ENCODE peak calls at places on chromosomes 3 and 15, in ten cellular contexts. U is stimulated activated naive CD8-positive, alpha-beta T cell treated with anti-CD3 and anti-CD28 coated beads, Interleukin-15, Interleukin-2, amounts not matched to agents 100 U/mL and 50 U/mL, for 24 hours; G is WTC11; P is putamen; B is islet precursor cell; I is NCI-H226; W is sciatic nerve; E is NCI-H1092; R is endothelial cell; A is cardiac muscle cell. V is an unnamed sample.

GRCh38 chr15:71708741-71709140 is 101.6 kb upstream of the NR2E3 start:
- DNase-seq in U (no peak), G (no peak), P (no peak), B (no peak), I (no peak), W (peak; percentile 78), E (no peak), R (no peak), A (peak; percentile 30), V (no peak)

GRCh38 chr3:150135321-150135721 is 164.6 kb upstream of the PFN2 start:
- DNase-seq in U (no peak), G (no peak), P (no peak), B (no peak), I (no peak), W (no peak), E (no peak), R (no peak), A (no peak), V (no peak)

GRCh38 chr15:76718863-76719262 is 186.3 kb downstream of the SCAPER start:
- DNase-seq in U (no peak), G (no peak), P (no peak), B (no peak), I (no peak), W (no peak), E (no peak), R (no peak), A (no peak), V (no peak)

GRCh38 chr15:99059010-99059981 is 45.6 kb upstream of the SYNM start:
- DNase-seq in U (peak; percentile 70), G (peak; percentile 76), P (peak; percentile 61), B (peak; percentile 98), I (peak; percentile 85), W (peak; percentile 89), E (peak; percentile 26), R (peak; percentile 88), A (peak; percentile 91), V (no peak)

GRCh38 chr3:12884104-12884742 is 42.9 kb upstream of the RPL32 start:
- DNase-seq in U (no peak), G (no peak), P (peak; percentile 54), B (no peak), I (no peak), W (no peak), E (no peak), R (no peak), A (peak; percentile 17), V (no peak)

GRCh38 chr15:58545307-58546065 is 113.7 kb downstream of the LIPC start:
- DNase-seq in U (peak; percentile 54), G (no peak), P (no peak), B (peak; percentile 50), I (no peak), W (no peak), E (no peak), R (no peak), A (no peak), V (no peak)

GRCh38 chr3:111747490-111747889 is 111.6 kb upstream of the PHLDB2 start:
- DNase-seq in U (no peak), G (no peak), P (no peak), B (no peak), I (peak; percentile 45), W (no peak), E (no peak), R (no peak), A (no peak), V (no peak)

GRCh38 chr15:67248106-67248505 is 6.4 kb downstream of the AAGAB start:
- DNase-seq in U (no peak), G (no peak), P (no peak), B (no peak), I (no peak), W (no peak), E (no peak), R (no peak), A (no peak), V (no peak)

GRCh38 chr3:125002414-125002811 is 53.4 kb downstream of the HEG1 start:
- DNase-seq in U (no peak), G (no peak), P (peak; percentile 32), B (no peak), I (no peak), W (no peak), E (no peak), R (no peak), A (no peak), V (peak; percentile 10)

GRCh38 chr3:58237238-58237939 is at the start of gene ABHD6:
- DNase-seq in U (peak; percentile 90), G (peak; percentile 79), P (peak; percentile 80), B (peak; percentile 84), I (peak; percentile 66), W (peak; percentile 89), E (peak; percentile 26), R (peak; percentile 80), A (peak; percentile 76), V (peak; percentile 70)

GRCh38 chr3:65831733-65832425 is 206.8 kb downstream of the MAGI1 start:
- DNase-seq in U (no peak), G (no peak), P (no peak), B (no peak), I (peak; percentile 68), W (no peak), E (no peak), R (no peak), A (peak; percentile 85), V (no peak)

GRCh38 chr3:97932387-97932801 is 39.8 kb downstream of the RIOX2 start:
- DNase-seq in U (no peak), G (no peak), P (no peak), B (no peak), I (no peak), W (no peak), E (no peak), R (no peak), A (peak; percentile 70), V (no peak)

GRCh38 chr3:117524890-117525289 is 815.3 kb downstream of the TUSC7 start:
- DNase-seq in U (no peak), G (no peak), P (no peak), B (no peak), I (no peak), W (no peak), E (no peak), R (no peak), A (peak; percentile 52), V (no peak)

GRCh38 chr3:119240101-119240581 is 537 bp downstream of the B4GALT4 start:
- DNase-seq in U (peak; percentile 18), G (peak; percentile 45), P (no peak), B (no peak), I (no peak), W (peak; percentile 73), E (no peak), R (peak; percentile 7), A (peak; percentile 18), V (peak; percentile 10)

GRCh38 chr3:126033051-126033745 is 50.7 kb downstream of the SLC41A3 start:
- DNase-seq in U (no peak), G (no peak), P (no peak), B (peak; percentile 22), I (no peak), W (no peak), E (no peak), R (no peak), A (no peak), V (no peak)

GRCh38 chr3:64368163-64369025 is 143.1 kb upstream of the PRICKLE2 start:
- DNase-seq in U (no peak), G (no peak), P (no peak), B (peak; percentile 73), I (no peak), W (no peak), E (no peak), R (no peak), A (no peak), V (no peak)

GRCh38 chr15:49438970-49439631 is 16.1 kb downstream of the FGF7 start:
- DNase-seq in U (no peak), G (no peak), P (no peak), B (no peak), I (no peak), W (peak; percentile 57), E (no peak), R (peak; percentile 5), A (peak; percentile 68), V (no peak)

GRCh38 chr15:63544253-63545026 is 40.0 kb downstream of the USP3 start:
- DNase-seq in U (no peak), G (no peak), P (no peak), B (no peak), I (no peak), W (no peak), E (no peak), R (no peak), A (no peak), V (no peak)

GRCh38 chr3:122745365-122746021 is 48.1 kb downstream of the HSPBAP1 start:
- DNase-seq in U (no peak), G (no peak), P (peak; percentile 16), B (no peak), I (peak; percentile 62), W (no peak), E (no peak), R (no peak), A (peak; percentile 52), V (no peak)

GRCh38 chr15:74824976-74825375 is 1.5 kb upstream of the CPLX3 start:
- DNase-seq in U (no peak), G (no peak), P (peak; percentile 65), B (no peak), I (no peak), W (no peak), E (no peak), R (no peak), A (no peak), V (no peak)

GRCh38 chr3:186453531-186453930 is 90.6 kb downstream of the CRYGS start:
- DNase-seq in U (no peak), G (no peak), P (no peak), B (no peak), I (no peak), W (no peak), E (no peak), R (no peak), A (no peak), V (no peak)

GRCh38 chr3:22245817-22246583 is 495.0 kb upstream of the ZNF385D start:
- DNase-seq in U (no peak), G (no peak), P (no peak), B (no peak), I (no peak), W (no peak), E (no peak), R (no peak), A (peak; percentile 1), V (no peak)

GRCh38 chr3:139310474-139310933 is 33.3 kb upstream of the MRPS22 start:
- DNase-seq in U (no peak), G (no peak), P (no peak), B (peak; percentile 83), I (peak; percentile 68), W (no peak), E (no peak), R (no peak), A (peak; percentile 78), V (no peak)

GRCh38 chr3:171145866-171146265 is 119.3 kb upstream of the SLC2A2 start:
- DNase-seq in U (no peak), G (no peak), P (no peak), B (no peak), I (no peak), W (no peak), E (no peak), R (no peak), A (no peak), V (no peak)

GRCh38 chr15:36429707-36430106 is 149.7 kb upstream of the CDIN1 start:
- DNase-seq in U (no peak), G (no peak), P (no peak), B (no peak), I (peak; percentile 50), W (no peak), E (no peak), R (no peak), A (no peak), V (no peak)

GRCh38 chr3:129723558-129724324 is 117.3 kb upstream of the PLXND1 start:
- DNase-seq in U (no peak), G (no peak), P (no peak), B (no peak), I (peak; percentile 74), W (peak; percentile 62), E (no peak), R (no peak), A (peak; percentile 94), V (no peak)

GRCh38 chr15:84638103-84638502 is 16.0 kb downstream of the WDR73 start:
- DNase-seq in U (no peak), G (no peak), P (no peak), B (no peak), I (peak; percentile 37), W (no peak), E (no peak), R (no peak), A (no peak), V (no peak)

GRCh38 chr3:120428904-120429303 is 21.9 kb downstream of the FSTL1 start:
- DNase-seq in U (no peak), G (no peak), P (no peak), B (no peak), I (peak; percentile 57), W (no peak), E (no peak), R (no peak), A (no peak), V (no peak)